ENCODE peak calls at places on chromosomes 3 and 15, in eight cellular contexts. One of them, this sample, is unnamed.

GRCh38 chr3:173624086-173624485 is 226.5 kb downstream of the NLGN1 start:
- DNase-seq in IMR-90: no peak
- DNase-seq in breast epithelium: no peak
- DNase-seq in left ventricle myocardium inferior: no peak
- DNase-seq in psoas muscle: no peak
- DNase-seq in GM12878: no peak
- DNase-seq in RWPE2: no peak
- DNase-seq in OCI-LY7: no peak
- DNase-seq in this sample: no peak

GRCh38 chr3:50157821-50158556 is 2.9 kb downstream of the SEMA3F start:
- DNase-seq in GM12878: no peak
- DNase-seq in RWPE2: peak; percentile 96
- DNase-seq in IMR-90: peak; percentile 44
- DNase-seq in breast epithelium: no peak
- DNase-seq in psoas muscle: no peak
- DNase-seq in left ventricle myocardium inferior: no peak
- DNase-seq in OCI-LY7: peak; percentile 11
- DNase-seq in this sample: peak; percentile 74

GRCh38 chr3:55906896-55907295 is 419.8 kb upstream of the WNT5A start:
- DNase-seq in RWPE2: no peak
- DNase-seq in breast epithelium: no peak
- DNase-seq in OCI-LY7: no peak
- DNase-seq in psoas muscle: no peak
- DNase-seq in left ventricle myocardium inferior: no peak
- DNase-seq in GM12878: no peak
- DNase-seq in IMR-90: peak; percentile 12
- DNase-seq in this sample: no peak

GRCh38 chr3:116378077-116378476 is 67.2 kb downstream of the LSAMP start:
- DNase-seq in IMR-90: no peak
- DNase-seq in OCI-LY7: no peak
- DNase-seq in breast epithelium: no peak
- DNase-seq in RWPE2: no peak
- DNase-seq in GM12878: no peak
- DNase-seq in psoas muscle: no peak
- DNase-seq in left ventricle myocardium inferior: no peak
- DNase-seq in this sample: no peak

GRCh38 chr15:88628018-88628673 is 7.0 kb downstream of the AEN start:
- DNase-seq in IMR-90: no peak
- DNase-seq in RWPE2: no peak
- DNase-seq in left ventricle myocardium inferior: no peak
- DNase-seq in breast epithelium: no peak
- DNase-seq in OCI-LY7: no peak
- DNase-seq in psoas muscle: no peak
- DNase-seq in GM12878: no peak
- DNase-seq in this sample: no peak

GRCh38 chr3:94587291-94587690 is 524.4 kb downstream of the NSUN3 start:
- DNase-seq in psoas muscle: no peak
- DNase-seq in left ventricle myocardium inferior: no peak
- DNase-seq in IMR-90: no peak
- DNase-seq in OCI-LY7: no peak
- DNase-seq in RWPE2: no peak
- DNase-seq in GM12878: no peak
- DNase-seq in breast epithelium: no peak
- DNase-seq in this sample: no peak

GRCh38 chr3:29381595-29381994 is 100.7 kb downstream of the RBMS3 start:
- DNase-seq in OCI-LY7: no peak
- DNase-seq in breast epithelium: no peak
- DNase-seq in GM12878: no peak
- DNase-seq in IMR-90: peak; percentile 51
- DNase-seq in RWPE2: no peak
- DNase-seq in left ventricle myocardium inferior: no peak
- DNase-seq in psoas muscle: no peak
- DNase-seq in this sample: no peak

GRCh38 chr15:67149859-67150824 is 84.7 kb downstream of the SMAD3 start:
- DNase-seq in psoas muscle: peak; percentile 77
- DNase-seq in left ventricle myocardium inferior: peak; percentile 67
- DNase-seq in IMR-90: peak; percentile 99
- DNase-seq in breast epithelium: no peak
- DNase-seq in RWPE2: peak; percentile 99
- DNase-seq in OCI-LY7: no peak
- DNase-seq in GM12878: peak; percentile 51
- DNase-seq in this sample: peak; percentile 94

GRCh38 chr15:54604963-54605362 is 591.8 kb downstream of the RSL24D1 start:
- DNase-seq in IMR-90: no peak
- DNase-seq in GM12878: no peak
- DNase-seq in RWPE2: no peak
- DNase-seq in psoas muscle: no peak
- DNase-seq in OCI-LY7: no peak
- DNase-seq in breast epithelium: no peak
- DNase-seq in left ventricle myocardium inferior: no peak
- DNase-seq in this sample: no peak

GRCh38 chr15:85910796-85911195 is 116.1 kb upstream of the KLHL25 start:
- DNase-seq in GM12878: no peak
- DNase-seq in OCI-LY7: no peak
- DNase-seq in psoas muscle: no peak
- DNase-seq in breast epithelium: peak; percentile 54
- DNase-seq in IMR-90: no peak
- DNase-seq in left ventricle myocardium inferior: no peak
- DNase-seq in RWPE2: no peak
- DNase-seq in this sample: no peak

GRCh38 chr15:99996667-99997066 is 263.4 kb upstream of the LYSMD4 start:
- DNase-seq in GM12878: no peak
- DNase-seq in RWPE2: no peak
- DNase-seq in OCI-LY7: no peak
- DNase-seq in breast epithelium: no peak
- DNase-seq in psoas muscle: no peak
- DNase-seq in left ventricle myocardium inferior: no peak
- DNase-seq in IMR-90: no peak
- DNase-seq in this sample: no peak

GRCh38 chr3:84825817-84826216 is 133.0 kb upstream of the CADM2 start:
- DNase-seq in psoas muscle: no peak
- DNase-seq in OCI-LY7: no peak
- DNase-seq in IMR-90: no peak
- DNase-seq in RWPE2: no peak
- DNase-seq in left ventricle myocardium inferior: no peak
- DNase-seq in GM12878: no peak
- DNase-seq in breast epithelium: no peak
- DNase-seq in this sample: no peak

GRCh38 chr3:160169139-160169830 is 55.9 kb upstream of the C3orf80 start:
- DNase-seq in RWPE2: no peak
- DNase-seq in left ventricle myocardium inferior: no peak
- DNase-seq in OCI-LY7: no peak
- DNase-seq in IMR-90: peak; percentile 95
- DNase-seq in GM12878: no peak
- DNase-seq in psoas muscle: no peak
- DNase-seq in breast epithelium: no peak
- DNase-seq in this sample: no peak

GRCh38 chr3:7787871-7788828 is 713.5 kb upstream of the LMCD1 start:
- DNase-seq in psoas muscle: no peak
- DNase-seq in breast epithelium: no peak
- DNase-seq in IMR-90: no peak
- DNase-seq in left ventricle myocardium inferior: no peak
- DNase-seq in RWPE2: no peak
- DNase-seq in GM12878: no peak
- DNase-seq in OCI-LY7: no peak
- DNase-seq in this sample: no peak

GRCh38 chr3:14220933-14221332 is 42.3 kb downstream of the LSM3 start:
- DNase-seq in breast epithelium: no peak
- DNase-seq in GM12878: no peak
- DNase-seq in IMR-90: no peak
- DNase-seq in psoas muscle: no peak
- DNase-seq in OCI-LY7: no peak
- DNase-seq in RWPE2: no peak
- DNase-seq in left ventricle myocardium inferior: no peak
- DNase-seq in this sample: no peak

GRCh38 chr15:73319460-73320245 is 49.1 kb downstream of the HCN4 start:
- DNase-seq in IMR-90: no peak
- DNase-seq in breast epithelium: peak; percentile 25
- DNase-seq in left ventricle myocardium inferior: no peak
- DNase-seq in GM12878: no peak
- DNase-seq in psoas muscle: no peak
- DNase-seq in RWPE2: peak; percentile 17
- DNase-seq in OCI-LY7: no peak
- DNase-seq in this sample: no peak

GRCh38 chr3:101812895-101813294 is 33.9 kb downstream of the NXPE3 start:
- DNase-seq in breast epithelium: no peak
- DNase-seq in left ventricle myocardium inferior: no peak
- DNase-seq in psoas muscle: no peak
- DNase-seq in OCI-LY7: no peak
- DNase-seq in IMR-90: no peak
- DNase-seq in GM12878: no peak
- DNase-seq in RWPE2: no peak
- DNase-seq in this sample: no peak
- H3K27ac ChIP-seq in breast epithelium: no peak overlapping the region
- H3K27ac ChIP-seq in left ventricle myocardium inferior: no peak overlapping the region
- H3K27ac ChIP-seq in psoas muscle: no peak overlapping the region
- H3K27ac ChIP-seq in OCI-LY7: no peak overlapping the region
- H3K27ac ChIP-seq in IMR-90: no peak overlapping the region
- H3K27ac ChIP-seq in GM12878: no peak overlapping the region
- H3K27ac ChIP-seq in RWPE2: no peak overlapping the region
- H3K27ac ChIP-seq in this sample: no peak overlapping the region

GRCh38 chr15:43763819-43764446 is 12.8 kb downstream of the ELL3 start:
- DNase-seq in OCI-LY7: no peak
- DNase-seq in GM12878: no peak
- DNase-seq in psoas muscle: no peak
- DNase-seq in RWPE2: no peak
- DNase-seq in breast epithelium: no peak
- DNase-seq in left ventricle myocardium inferior: no peak
- DNase-seq in IMR-90: peak; percentile 33
- DNase-seq in this sample: no peak
- H3K36me3 ChIP-seq in OCI-LY7: peaks cover 100% of the 10 kb centered on the region
- H3K36me3 ChIP-seq in GM12878: peaks cover 12% of the 10 kb centered on the region
- H3K36me3 ChIP-seq in psoas muscle: peaks cover 100% of the 10 kb centered on the region
- H3K36me3 ChIP-seq in RWPE2: peaks cover 100% of the 10 kb centered on the region
- H3K36me3 ChIP-seq in breast epithelium: peaks cover 5% of the 10 kb centered on the region
- H3K36me3 ChIP-seq in left ventricle myocardium inferior: peaks cover 100% of the 10 kb centered on the region
- H3K36me3 ChIP-seq in IMR-90: peaks cover 45% of the 10 kb centered on the region
- H3K36me3 ChIP-seq in this sample: peaks cover 96% of the 10 kb centered on the region

GRCh38 chr3:60149501-60149900 is 1099.7 kb upstream of the CFAP20DC start:
- DNase-seq in psoas muscle: no peak
- DNase-seq in GM12878: no peak
- DNase-seq in RWPE2: no peak
- DNase-seq in OCI-LY7: no peak
- DNase-seq in IMR-90: no peak
- DNase-seq in left ventricle myocardium inferior: no peak
- DNase-seq in breast epithelium: no peak
- DNase-seq in this sample: no peak
- H3K4me1 ChIP-seq in psoas muscle: no peaks in the 10 kb centered on the region
- H3K4me1 ChIP-seq in GM12878: no peaks in the 10 kb centered on the region
- H3K4me1 ChIP-seq in RWPE2: no peaks in the 10 kb centered on the region
- H3K4me1 ChIP-seq in OCI-LY7: no peaks in the 10 kb centered on the region
- H3K4me1 ChIP-seq in IMR-90: no peaks in the 10 kb centered on the region
- H3K4me1 ChIP-seq in left ventricle myocardium inferior: peaks cover 6% of the 10 kb centered on the region
- H3K4me1 ChIP-seq in breast epithelium: no peaks in the 10 kb centered on the region
- H3K4me1 ChIP-seq in this sample: no peaks in the 10 kb centered on the region

GRCh38 chr3:136343873-136344281 is 93.7 kb downstream of the PCCB start:
- DNase-seq in left ventricle myocardium inferior: peak; percentile 79
- DNase-seq in GM12878: no peak
- DNase-seq in breast epithelium: peak; percentile 88
- DNase-seq in psoas muscle: peak; percentile 90
- DNase-seq in OCI-LY7: no peak
- DNase-seq in RWPE2: peak; percentile 73
- DNase-seq in IMR-90: peak; percentile 98
- DNase-seq in this sample: peak; percentile 29
- H3K27ac ChIP-seq in left ventricle myocardium inferior: no peak overlapping the region
- H3K27ac ChIP-seq in GM12878: no peak overlapping the region
- H3K27ac ChIP-seq in breast epithelium: no peak overlapping the region
- H3K27ac ChIP-seq in psoas muscle: peak overlapping the region; percentile 50
- H3K27ac ChIP-seq in OCI-LY7: no peak overlapping the region
- H3K27ac ChIP-seq in RWPE2: no peak overlapping the region
- H3K27ac ChIP-seq in IMR-90: no peak overlapping the region
- H3K27ac ChIP-seq in this sample: no peak overlapping the region

GRCh38 chr3:172290457-172290856 is 157.8 kb downstream of the GHSR start:
- DNase-seq in GM12878: no peak
- DNase-seq in RWPE2: no peak
- DNase-seq in psoas muscle: no peak
- DNase-seq in breast epithelium: no peak
- DNase-seq in IMR-90: no peak
- DNase-seq in left ventricle myocardium inferior: no peak
- DNase-seq in OCI-LY7: no peak
- DNase-seq in this sample: no peak
- H3K36me3 ChIP-seq in GM12878: peaks cover 9% of the 10 kb centered on the region
- H3K36me3 ChIP-seq in RWPE2: peaks cover 66% of the 10 kb centered on the region
- H3K36me3 ChIP-seq in psoas muscle: peaks cover 21% of the 10 kb centered on the region
- H3K36me3 ChIP-seq in breast epithelium: no peaks in the 10 kb centered on the region
- H3K36me3 ChIP-seq in IMR-90: peaks cover 41% of the 10 kb centered on the region
- H3K36me3 ChIP-seq in left ventricle myocardium inferior: peaks cover 11% of the 10 kb centered on the region
- H3K36me3 ChIP-seq in OCI-LY7: no peaks in the 10 kb centered on the region
- H3K36me3 ChIP-seq in this sample: peaks cover 17% of the 10 kb centered on the region

GRCh38 chr15:57505949-57506391 is 85.7 kb upstream of the MYZAP start:
- DNase-seq in OCI-LY7: no peak
- DNase-seq in psoas muscle: no peak
- DNase-seq in IMR-90: no peak
- DNase-seq in GM12878: no peak
- DNase-seq in breast epithelium: peak; percentile 86
- DNase-seq in left ventricle myocardium inferior: peak; percentile 48
- DNase-seq in RWPE2: peak; percentile 90
- DNase-seq in this sample: peak; percentile 81
- H3K4me1 ChIP-seq in OCI-LY7: no peaks in the 10 kb centered on the region
- H3K4me1 ChIP-seq in psoas muscle: no peaks in the 10 kb centered on the region
- H3K4me1 ChIP-seq in IMR-90: peaks cover 5% of the 10 kb centered on the region
- H3K4me1 ChIP-seq in GM12878: no peaks in the 10 kb centered on the region
- H3K4me1 ChIP-seq in breast epithelium: peaks cover 18% of the 10 kb centered on the region
- H3K4me1 ChIP-seq in left ventricle myocardium inferior: peaks cover 40% of the 10 kb centered on the region
- H3K4me1 ChIP-seq in RWPE2: peaks cover 29% of the 10 kb centered on the region
- H3K4me1 ChIP-seq in this sample: peaks cover 6% of the 10 kb centered on the region